ENCODE peak calls at places on chromosomes 2 and 18, in ten cellular contexts. X is colonic mucosa, R is GM12865, G is cardiac fibroblast, L is cardiac muscle cell, P is heart right ventricle, M is left ventricle myocardium inferior, N is mesenchymal stem cell, E is mesendoderm, W is MM.1S. Q is an unnamed sample.

GRCh38 chr2:172252154-172252553 is 149.5 kb upstream of the DLX2 start:
- DNase-seq in L (no peak), G (no peak), W (no peak), E (no peak), M (peak), N (peak), X (no peak), P (peak), R (no peak), Q (no peak)

GRCh38 chr18:36675076-36675475 is 153.7 kb downstream of the TPGS2 start:
- DNase-seq in R (no peak), P (no peak), X (no peak), E (no peak), N (no peak), M (no peak), L (no peak), G (no peak), W (no peak), Q (no peak)

GRCh38 chr2:48253301-48253700 is 276.7 kb upstream of the STON1 start:
- DNase-seq in E (no peak), X (no peak), M (no peak), P (no peak), W (no peak), R (no peak), L (no peak), N (no peak), G (no peak), Q (no peak)

GRCh38 chr18:27377251-27377650 is 192.1 kb upstream of the CHST9 start:
- DNase-seq in E (peak), P (no peak), R (no peak), N (peak), W (no peak), L (no peak), G (no peak), X (no peak), M (no peak), Q (no peak)

GRCh38 chr2:196166876-196167275 is 4.5 kb downstream of the STK17B start:
- DNase-seq in E (no peak), W (peak), P (no peak), R (peak), X (no peak), M (no peak), L (no peak), G (peak), N (peak), Q (no peak)

GRCh38 chr18:77249583-77250500 is at the start of gene GALR1:
- DNase-seq in L (peak), M (no peak), G (peak), P (no peak), W (no peak), N (peak), E (peak), R (no peak), X (no peak), Q (no peak)

GRCh38 chr2:30178618-30179404 is 32.0 kb downstream of the YPEL5 start:
- DNase-seq in N (peak), L (no peak), X (no peak), E (no peak), W (no peak), R (no peak), P (peak), M (peak), G (peak), Q (no peak)

GRCh38 chr2:220104871-220105351 is 477.5 kb downstream of the SLC4A3 start:
- DNase-seq in G (peak), E (peak), L (peak), W (no peak), N (peak), R (no peak), M (peak), P (peak), X (no peak), Q (peak)

GRCh38 chr2:230666885-230667712 is 45.5 kb upstream of the CAB39 start:
- DNase-seq in W (no peak), X (no peak), G (peak), M (no peak), R (peak), L (no peak), P (peak), E (peak), N (peak), Q (no peak)

GRCh38 chr18:55557211-55557610 is 30.8 kb downstream of the TCF4 start:
- DNase-seq in L (no peak), M (no peak), W (no peak), P (no peak), E (no peak), X (no peak), N (no peak), R (no peak), G (no peak), Q (no peak)

GRCh38 chr2:224077773-224078507 is 38.9 kb upstream of the SERPINE2 start:
- DNase-seq in W (no peak), N (no peak), P (no peak), X (no peak), G (peak), L (no peak), R (no peak), E (peak), M (no peak), Q (no peak)

GRCh38 chr2:228352048-228352447 is 170.6 kb upstream of the SPHKAP start:
- DNase-seq in N (no peak), X (no peak), R (no peak), P (no peak), M (no peak), L (no peak), G (no peak), E (peak), W (no peak), Q (peak)

GRCh38 chr2:187586091-187586632 is 31.9 kb upstream of the TFPI start:
- DNase-seq in P (no peak), N (peak), E (no peak), G (peak), M (no peak), X (no peak), L (no peak), W (peak), R (peak), Q (peak)

GRCh38 chr18:47917923-47918610 is 12.4 kb downstream of the SMAD2 start:
- DNase-seq in W (peak), E (peak), X (no peak), P (no peak), N (no peak), L (no peak), M (no peak), G (no peak), R (peak), Q (no peak)

GRCh38 chr2:69177063-69177771 is 164.2 kb downstream of the ANTXR1 start:
- DNase-seq in N (peak), P (peak), X (peak), L (no peak), W (no peak), M (peak), G (peak), R (no peak), E (peak), Q (no peak)

GRCh38 chr18:25853716-25854465 is 236.5 kb downstream of the SS18 start:
- DNase-seq in E (no peak), P (no peak), W (no peak), N (peak), R (no peak), M (no peak), X (no peak), G (peak), L (peak), Q (no peak)

GRCh38 chr2:36562973-36563532 is 34.9 kb downstream of the FEZ2 start:
- DNase-seq in E (peak), P (no peak), R (no peak), L (no peak), M (no peak), X (no peak), W (peak), G (peak), N (peak), Q (no peak)

GRCh38 chr2:108182489-108182888 is 57.3 kb upstream of the SULT1C3 start:
- DNase-seq in R (peak), P (no peak), W (peak), G (no peak), E (peak), N (peak), L (peak), X (peak), M (no peak), Q (peak)

GRCh38 chr2:207825033-207825957 is 55.6 kb upstream of the FZD5 start:
- DNase-seq in L (no peak), N (no peak), M (no peak), W (no peak), G (no peak), P (peak), R (no peak), X (no peak), E (no peak), Q (no peak)

GRCh38 chr2:239198221-239198620 is 202.6 kb downstream of the HDAC4 start:
- DNase-seq in L (no peak), M (no peak), G (no peak), R (no peak), W (no peak), P (no peak), X (no peak), N (no peak), E (no peak), Q (no peak)

GRCh38 chr2:20674974-20675679 is 8.2 kb downstream of the GDF7 start:
- DNase-seq in X (no peak), M (no peak), L (no peak), R (no peak), N (peak), P (peak), G (peak), E (peak), W (no peak), Q (no peak)

GRCh38 chr2:43088148-43089073 is 138.0 kb downstream of the ZFP36L2 start:
- DNase-seq in P (no peak), N (peak), G (peak), W (no peak), L (no peak), X (no peak), M (no peak), R (no peak), E (peak), Q (no peak)

GRCh38 chr2:177296047-177296446 is 31.5 kb upstream of the NFE2L2 start:
- DNase-seq in E (no peak), L (no peak), M (no peak), N (peak), G (peak), R (peak), X (no peak), W (peak), P (no peak), Q (peak)

GRCh38 chr18:69259282-69259681 is 141.4 kb upstream of the DOK6 start:
- DNase-seq in L (no peak), E (no peak), W (no peak), M (no peak), P (no peak), X (no peak), R (no peak), N (no peak), G (no peak), Q (no peak)

DNA sequence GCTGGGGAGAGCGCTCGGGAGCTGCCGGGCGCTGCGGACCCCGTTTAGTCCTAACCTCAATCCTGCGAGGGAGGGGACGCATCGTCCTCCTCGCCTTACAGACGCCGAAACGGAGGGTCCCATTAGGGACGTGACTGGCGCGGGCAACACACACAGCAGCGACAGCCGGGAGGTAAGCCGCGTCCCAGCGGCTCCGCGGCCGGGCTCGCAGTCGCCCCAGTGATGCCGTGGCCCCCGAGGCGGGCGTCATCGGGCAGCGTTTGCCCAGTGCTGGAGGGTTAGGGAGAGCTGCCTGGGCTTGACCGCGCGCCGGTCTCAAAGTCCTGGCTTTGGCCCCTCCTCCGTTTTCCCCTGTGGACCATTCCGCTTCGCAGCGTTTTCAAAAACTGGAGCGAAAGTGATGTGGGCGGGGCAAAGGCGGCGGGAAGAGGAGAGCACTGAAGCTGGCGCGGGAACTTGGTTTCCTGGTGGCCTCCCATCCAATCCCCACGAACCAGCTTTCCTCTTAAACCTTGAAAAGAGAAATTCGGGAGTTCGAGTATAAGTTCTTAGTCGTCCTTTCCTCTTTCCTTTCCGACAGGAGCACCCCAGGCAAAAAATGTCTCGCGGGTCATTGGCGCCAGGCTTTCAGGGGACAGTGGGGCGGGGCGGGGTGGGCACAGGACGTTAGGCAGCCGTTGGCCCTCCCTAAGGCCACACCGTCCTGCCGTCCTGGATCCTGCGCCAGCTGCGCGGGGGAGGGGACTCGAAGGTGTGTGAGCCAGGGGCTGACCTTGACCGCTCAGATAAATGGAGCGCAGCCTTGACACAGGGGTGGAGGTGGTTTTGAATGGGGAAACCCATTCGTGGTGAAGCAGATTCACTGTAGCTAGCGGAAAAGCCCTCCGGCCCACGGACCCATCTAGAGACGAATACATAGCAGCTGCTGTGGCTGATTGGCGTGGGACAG is 819 bp downstream of the TYMS start:
- DNase-seq in N (peak), E (peak), P (peak), M (peak), W (peak), X (peak), R (peak), G (peak), L (peak), Q (peak)
- H3K4me3 ChIP-seq in N (peak), E (peak), P (peak), M (peak), W (peak), X (peak), R (peak), G (peak), L (peak), Q (peak)

GRCh38 chr2:152499411-152499810 is 164.4 kb downstream of the FMNL2 start:
- DNase-seq in L (no peak), G (no peak), R (peak), M (no peak), P (no peak), X (no peak), N (peak), E (no peak), W (no peak), Q (no peak)
- H3K4me3 ChIP-seq in L (no peak), G (no peak), R (peak), M (peak), P (no peak), X (no peak), N (peak), E (no peak), W (no peak), Q (no peak)

GRCh38 chr2:232386490-232386739 is 7.9 kb downstream of the ALPP start:
- DNase-seq in N (no peak), R (no peak), E (no peak), W (no peak), L (no peak), X (no peak), P (no peak), M (no peak), G (no peak), Q (no peak)
- H3K4me3 ChIP-seq in N (no peak), R (no peak), E (no peak), W (no peak), L (peak), X (no peak), P (no peak), M (no peak), G (no peak), Q (no peak)

GRCh38 chr2:40512246-40512645 is 60.4 kb upstream of the SLC8A1 start:
- DNase-seq in L (peak), G (peak), X (no peak), W (no peak), P (peak), R (no peak), M (peak), N (peak), E (peak), Q (no peak)
- H3K4me3 ChIP-seq in L (peak), G (peak), X (peak), W (no peak), P (peak), R (no peak), M (peak), N (peak), E (no peak), Q (no peak)

DNA sequence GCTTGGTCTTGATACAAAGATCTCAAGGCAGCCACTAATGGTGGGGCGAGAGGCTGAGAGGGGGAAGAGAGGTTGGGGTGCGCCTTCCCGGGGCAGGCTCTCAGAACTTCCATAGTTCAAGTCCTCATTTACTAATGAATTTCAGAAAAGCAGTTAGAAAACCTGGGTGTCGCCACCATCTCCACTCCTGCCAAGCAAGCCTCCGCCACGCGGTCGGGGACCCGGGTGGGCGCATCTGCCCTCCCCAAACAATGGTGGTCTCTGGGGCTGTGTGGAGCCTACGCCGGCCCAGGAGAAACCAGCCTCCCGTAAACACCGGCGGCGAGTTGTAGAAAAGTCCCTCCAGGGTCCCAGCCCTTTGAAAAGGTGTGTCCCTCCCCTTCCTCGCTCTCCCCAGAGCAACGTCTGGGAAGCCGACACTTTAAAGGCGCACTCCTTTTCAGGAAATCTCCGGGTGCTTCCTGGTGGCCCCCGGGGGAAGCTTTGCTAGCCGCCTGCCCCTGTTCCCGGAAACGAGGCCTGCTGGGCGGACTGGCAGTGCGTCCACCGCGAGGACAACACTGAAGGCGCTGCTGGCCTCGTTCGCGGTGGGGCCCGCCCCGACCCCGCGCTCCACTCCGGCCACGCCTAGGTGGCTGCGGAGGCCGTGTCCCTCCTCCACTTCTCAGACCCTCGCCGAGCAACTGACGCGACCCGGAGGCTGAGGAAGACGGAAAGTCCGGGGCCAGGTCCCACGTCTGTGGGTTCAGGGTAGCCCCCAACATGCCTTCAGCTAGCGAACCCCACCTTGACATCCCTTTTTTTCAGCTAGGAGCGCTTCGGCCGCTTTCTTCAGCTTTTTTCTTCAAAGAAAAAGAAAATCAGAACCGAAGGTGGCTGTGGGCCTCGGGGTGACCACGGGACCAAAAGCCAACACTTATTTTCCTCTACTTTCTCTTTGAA is 16.8 kb downstream of the EVX2 start:
- DNase-seq in E (no peak), R (no peak), P (no peak), G (no peak), L (no peak), W (no peak), X (no peak), M (no peak), N (no peak), Q (no peak)
- H3K4me3 ChIP-seq in E (no peak), R (no peak), P (peak), G (peak), L (no peak), W (no peak), X (peak), M (peak), N (peak), Q (no peak)